ENCODE peak calls at places on chromosomes 11 and 22, in four cellular contexts. D is fibroblast of lung, N is neural progenitor cell, M is keratinocyte. U is an unnamed sample.

GRCh38 chr22:45096256-45096907 is 67.3 kb upstream of the NUP50 start:
- DNase-seq in N (peak; percentile 80), M (no peak), D (peak; percentile 31), U (peak; percentile 72)

GRCh38 chr11:64078294-64078693 is 42.6 kb downstream of the FLRT1 start:
- DNase-seq in D (no peak), M (no peak), N (no peak), U (no peak)

GRCh38 chr11:8167796-8168195 is 1.0 kb downstream of the RIC3 start:
- DNase-seq in N (peak; percentile 46), M (no peak), D (peak; percentile 10), U (no peak)

GRCh38 chr22:45910928-45911467 is 66.0 kb downstream of the WNT7B start:
- DNase-seq in M (no peak), N (peak; percentile 30), D (no peak), U (no peak)

GRCh38 chr11:75435571-75435925 is 2.5 kb upstream of the KLHL35 start:
- DNase-seq in D (no peak), N (no peak), M (no peak), U (no peak)

GRCh38 chr22:22598144-22598543 is 39.1 kb upstream of the PRAME start:
- DNase-seq in M (no peak), N (no peak), D (no peak), U (no peak)

GRCh38 chr22:20013382-20013871 is 3.2 kb downstream of the ARVCF start:
- DNase-seq in N (peak; percentile 92), D (peak; percentile 48), M (no peak), U (no peak)

GRCh38 chr11:70637949-70638598 is 239.7 kb downstream of the CTTN start:
- DNase-seq in M (no peak), N (peak; percentile 59), D (no peak), U (no peak)

GRCh38 chr11:8039530-8040260 is 41.3 kb upstream of the TUB start:
- DNase-seq in N (no peak), M (no peak), D (no peak), U (no peak)

GRCh38 chr11:14554959-14555358 is 34.8 kb upstream of the PSMA1 start:
- DNase-seq in D (no peak), M (no peak), N (no peak), U (no peak)

GRCh38 chr22:19942886-19943664 is 1.5 kb upstream of the TXNRD2 start:
- DNase-seq in D (peak; percentile 92), M (no peak), N (peak; percentile 40), U (peak; percentile 28)

GRCh38 chr11:12235945-12236743 is 125.8 kb downstream of the MICAL2 start:
- DNase-seq in D (peak; percentile 92), N (peak; percentile 60), M (no peak), U (peak; percentile 75)

GRCh38 chr11:45652781-45653180 is 12.6 kb downstream of the CHST1 start:
- DNase-seq in D (peak; percentile 36), N (peak; percentile 2), M (peak; percentile 4), U (peak; percentile 9)

GRCh38 chr22:36797988-36798670 is 18.7 kb downstream of the PVALB start:
- DNase-seq in D (no peak), N (peak; percentile 89), M (no peak), U (no peak)

GRCh38 chr11:2797741-2798361 is 87.7 kb downstream of the CDKN1C start:
- DNase-seq in M (no peak), N (no peak), D (no peak), U (no peak)

GRCh38 chr11:44509291-44509690 is 56.2 kb upstream of the CD82 start:
- DNase-seq in N (peak; percentile 76), M (no peak), D (no peak), U (no peak)

GRCh38 chr22:43996981-43997265 is 27.2 kb upstream of the PARVB start:
- DNase-seq in D (no peak), M (no peak), N (peak; percentile 67), U (no peak)

GRCh38 chr11:84106560-84106959 is 820.4 kb upstream of the CCDC90B start:
- DNase-seq in N (no peak), D (no peak), M (no peak), U (no peak)

GRCh38 chr11:119362741-119363080 is 16.2 kb upstream of the MFRP start:
- DNase-seq in M (no peak), D (no peak), N (no peak), U (no peak)

GRCh38 chr22:38204784-38205183 is 3.0 kb downstream of the MAFF start:
- DNase-seq in D (peak; percentile 53), N (no peak), M (no peak), U (no peak)

GRCh38 chr22:50297510-50298265 is 9.8 kb downstream of the PLXNB2 start:
- DNase-seq in D (no peak), N (no peak), M (no peak), U (no peak)

GRCh38 chr22:39745789-39746188 is 147.8 kb downstream of the ENTHD1 start:
- DNase-seq in D (no peak), N (no peak), M (no peak), U (no peak)

GRCh38 chr22:28103596-28103995 is 184.5 kb upstream of the PITPNB start:
- DNase-seq in D (no peak), N (no peak), M (no peak), U (no peak)

DNA sequence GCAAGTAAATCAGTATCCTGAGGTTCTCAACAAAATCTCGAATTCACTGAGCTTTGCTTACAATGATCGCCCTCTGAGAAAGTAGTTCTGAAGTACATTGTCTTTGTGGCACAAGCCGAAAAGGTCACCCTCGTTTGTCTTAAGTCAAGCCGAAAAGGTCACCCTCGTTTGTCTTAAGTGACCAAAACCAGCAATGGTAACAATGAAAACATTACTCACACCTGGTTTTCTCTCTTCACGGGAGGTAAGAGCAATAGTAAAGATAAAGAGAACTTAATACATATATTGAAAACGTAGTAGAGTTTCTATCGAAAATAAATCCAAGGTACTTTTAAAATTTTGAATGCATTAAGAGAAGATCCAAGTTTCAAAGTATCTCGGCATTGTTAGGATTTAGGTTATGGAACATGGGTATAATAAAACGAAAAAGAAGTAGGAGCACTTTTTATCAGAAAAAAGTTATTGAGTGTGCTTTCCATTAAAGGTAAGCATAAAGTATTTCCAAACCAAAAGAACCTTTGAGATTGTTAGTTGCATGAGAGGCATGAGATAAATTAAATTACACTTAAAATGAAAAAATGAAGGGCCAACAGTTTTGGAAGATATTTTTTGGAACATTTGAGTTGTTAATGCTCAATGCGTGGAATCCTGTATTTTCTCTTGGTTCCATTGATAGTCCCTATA is 1.2 kb downstream of the BARX2 start:
- DNase-seq in M (no peak), D (no peak), N (peak; percentile 80), U (no peak)
- TF ChIP-seq EZH2 in M (no peak), D (no peak), N (no peak), U (no peak)

DNA sequence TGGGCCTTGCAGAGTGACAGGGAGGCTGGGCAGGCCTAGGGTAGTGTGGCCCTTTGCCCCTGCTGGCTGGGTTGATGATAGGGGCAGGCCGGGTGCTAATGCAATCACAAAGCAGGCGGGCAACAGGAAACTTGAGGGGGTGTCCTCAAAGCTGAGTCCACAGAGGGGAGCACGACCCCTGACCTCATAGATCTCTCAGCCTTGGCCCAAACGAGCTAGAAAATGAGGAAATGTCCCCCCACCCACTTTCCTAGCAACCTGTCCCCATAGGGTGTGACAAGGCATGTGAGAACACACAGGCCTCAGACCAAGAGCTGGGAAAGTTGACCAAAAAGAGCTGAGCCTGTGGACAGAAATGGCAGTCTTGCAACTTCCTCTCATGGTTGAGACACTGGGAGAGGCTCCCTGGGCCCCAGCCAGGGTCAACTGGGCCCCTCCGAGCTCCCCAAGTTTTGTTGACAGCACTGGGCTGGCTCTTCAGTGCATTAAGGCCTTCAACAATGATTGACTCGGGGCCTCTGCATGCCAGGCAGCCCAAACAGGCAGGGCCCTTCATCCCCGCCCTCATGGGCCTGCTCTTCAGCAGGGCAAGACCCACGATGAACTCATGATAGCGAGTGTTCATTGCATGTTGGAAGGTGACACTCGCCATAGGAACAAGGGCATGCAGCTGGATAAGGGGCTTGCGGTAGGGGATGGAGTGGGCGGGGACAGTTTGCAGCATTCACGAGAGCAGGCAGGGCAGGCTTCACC is 9.8 kb upstream of the SPI1 start:
- DNase-seq in N (no peak), M (no peak), D (no peak), U (no peak)
- H3K27ac ChIP-seq in N (no peak overlapping the region), M (no peak overlapping the region), D (no peak overlapping the region), U (no peak overlapping the region)

GRCh38 chr11:128909438-128910125 is 18.4 kb downstream of the KCNJ5 start:
- DNase-seq in D (no peak), N (no peak), M (no peak), U (no peak)
- TF ChIP-seq EZH2 in D (no peak), N (no peak), M (no peak), U (no peak)

DNA sequence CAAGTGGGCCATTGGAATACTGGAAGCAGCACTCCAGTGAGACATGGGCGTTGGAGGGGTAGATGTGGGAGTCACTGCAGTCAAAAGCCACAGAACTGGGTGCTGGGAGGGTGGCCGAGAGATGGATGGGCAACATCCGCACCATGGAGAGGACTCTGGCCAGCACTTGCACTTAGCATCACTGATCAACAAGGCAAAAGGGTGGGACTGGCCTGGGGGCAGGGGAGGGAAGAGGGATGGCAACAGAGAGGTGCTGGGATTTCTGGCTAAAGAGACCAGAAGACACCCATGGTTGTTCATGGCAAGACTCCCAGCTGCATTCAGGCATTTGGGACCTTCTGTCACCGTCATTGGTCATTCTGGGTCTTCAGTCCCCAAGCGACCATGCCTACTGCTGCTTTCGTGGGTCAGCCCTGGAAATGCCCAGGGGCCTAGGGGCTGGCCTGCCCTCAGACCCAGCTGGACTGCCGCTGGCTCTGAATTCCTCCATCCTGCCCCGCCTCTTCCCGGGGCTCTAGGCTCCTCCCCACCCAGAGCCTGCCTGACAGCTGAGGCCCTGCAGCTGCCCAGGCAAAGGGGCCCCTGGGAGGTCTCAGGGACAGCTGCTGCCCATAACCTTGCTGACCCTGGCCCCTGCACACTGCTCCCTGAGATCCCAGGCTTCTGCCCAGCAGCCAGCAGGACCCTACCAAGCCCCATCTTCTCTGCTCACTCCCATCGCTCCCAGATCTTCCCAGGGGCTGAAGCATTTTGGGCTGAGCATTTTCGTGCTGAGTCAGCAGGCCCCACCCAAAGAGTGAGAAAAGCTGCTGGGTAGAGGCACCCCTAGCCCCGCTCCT is 13.0 kb upstream of the CDC42EP2 start:
- DNase-seq in D (no peak), N (peak; percentile 78), M (no peak), U (no peak)
- H3K27ac ChIP-seq in D (peak overlapping the region; percentile 80), N (no peak overlapping the region), M (no peak overlapping the region), U (no peak overlapping the region)

GRCh38 chr11:116188350-116188749 is 584.4 kb downstream of the BUD13 start:
- DNase-seq in N (no peak), D (no peak), M (no peak), U (no peak)
- TF ChIP-seq EZH2 in N (no peak), D (no peak), M (no peak), U (no peak)